ENCODE peak calls at places on chromosomes 13 and 19, in eight cellular contexts. A, W, I, Q, S, T, P and U are unnamed samples. For H3K36me3, the result is how much of the 10 kb centered on the place peaks cover.

GRCh38 chr19:11265785-11266236 is 3.5 kb upstream of the DOCK6 start:
- DNase-seq in A (no peak), W (no peak), I (peak), Q (peak), S (no peak), T (peak), P (no peak), U (peak)

GRCh38 chr13:112733112-112733511 is 43.3 kb downstream of the ATP11A start:
- DNase-seq in A (no peak), W (peak), I (no peak), Q (no peak), S (no peak), T (no peak), P (peak), U (no peak)

GRCh38 chr19:39223703-39224279 is 19.7 kb upstream of the SYCN start:
- DNase-seq in A (peak), W (peak), I (no peak), Q (peak), S (peak), T (peak), P (peak), U (peak)

GRCh38 chr13:103101902-103102301 is 35.7 kb upstream of the SLC10A2 start:
- DNase-seq in A (no peak), W (no peak), I (no peak), Q (peak), S (no peak), T (no peak), P (no peak), U (no peak)

GRCh38 chr13:29182216-29182615 is 362.1 kb downstream of the MTUS2 start:
- DNase-seq in A (no peak), W (no peak), I (no peak), Q (no peak), S (no peak), T (no peak), P (no peak), U (no peak)

GRCh38 chr13:57326532-57326931 is 159.5 kb downstream of the PRR20E start:
- DNase-seq in A (no peak), W (no peak), I (no peak), Q (no peak), S (no peak), T (no peak), P (no peak), U (no peak)

GRCh38 chr19:13839938-13840750 is 36.8 kb upstream of the NANOS3 start:
- DNase-seq in A (peak), W (peak), I (no peak), Q (peak), S (no peak), T (peak), P (no peak), U (peak)

GRCh38 chr13:33932765-33933406 is 114.9 kb downstream of the RFC3 start:
- DNase-seq in A (peak), W (no peak), I (no peak), Q (peak), S (no peak), T (no peak), P (no peak), U (peak)

GRCh38 chr13:63551731-63552130 is 2136.1 kb upstream of the PCDH20 start:
- DNase-seq in A (no peak), W (no peak), I (no peak), Q (no peak), S (no peak), T (no peak), P (no peak), U (no peak)

GRCh38 chr19:38670921-38671398 is 23.5 kb downstream of the ACTN4 start:
- DNase-seq in A (no peak), W (no peak), I (no peak), Q (no peak), S (no peak), T (peak), P (no peak), U (no peak)

GRCh38 chr19:28636706-28637105 is 576.2 kb downstream of the UQCRFS1 start:
- DNase-seq in A (no peak), W (no peak), I (no peak), Q (no peak), S (no peak), T (no peak), P (no peak), U (no peak)
- H3K9ac ChIP-seq in A (no peak), W (no peak), I (no peak), Q (no peak), S (no peak), T (no peak), P (no peak), U (no peak)

GRCh38 chr19:48970923-48971395 is 5.8 kb downstream of the FTL start:
- DNase-seq in A (peak), W (peak), I (no peak), Q (no peak), S (peak), T (peak), P (peak), U (peak)
- H3K36me3 ChIP-seq in A (under half), W (half or more), I (under half), Q (under half), S (half or more), T (half or more), P (under half), U (under half)

GRCh38 chr19:47241919-47242644 is 11.1 kb upstream of the BBC3 start:
- DNase-seq in A (no peak), W (no peak), I (no peak), Q (peak), S (no peak), T (no peak), P (no peak), U (peak)
- H3K9ac ChIP-seq in A (no peak), W (no peak), I (peak), Q (no peak), S (no peak), T (no peak), P (no peak), U (no peak)

GRCh38 chr19:46606019-46606418 is 4.9 kb downstream of the CALM3 start:
- DNase-seq in A (no peak), W (peak), I (no peak), Q (no peak), S (no peak), T (no peak), P (no peak), U (no peak)
- H3K36me3 ChIP-seq in A (half or more), W (half or more), I (under half), Q (under half), S (half or more), T (under half), P (under half), U (under half)

GRCh38 chr19:43463381-43464088 is 1.9 kb downstream of the LYPD3 start:
- DNase-seq in A (peak), W (peak), I (peak), Q (peak), S (peak), T (peak), P (peak), U (peak)

GRCh38 chr19:43467276-43467675 is 1.9 kb upstream of the LYPD3 start:
- DNase-seq in A (no peak), W (no peak), I (no peak), Q (no peak), S (no peak), T (no peak), P (no peak), U (no peak)

GRCh38 chr19:43464089-43464775 is 1.2 kb downstream of the LYPD3 start:
- DNase-seq in A (no peak), W (no peak), I (no peak), Q (no peak), S (no peak), T (peak), P (no peak), U (no peak)

GRCh38 chr19:43466793-43467192 is 1.4 kb upstream of the LYPD3 start:
- DNase-seq in A (no peak), W (no peak), I (no peak), Q (no peak), S (no peak), T (no peak), P (no peak), U (no peak)

DNA sequence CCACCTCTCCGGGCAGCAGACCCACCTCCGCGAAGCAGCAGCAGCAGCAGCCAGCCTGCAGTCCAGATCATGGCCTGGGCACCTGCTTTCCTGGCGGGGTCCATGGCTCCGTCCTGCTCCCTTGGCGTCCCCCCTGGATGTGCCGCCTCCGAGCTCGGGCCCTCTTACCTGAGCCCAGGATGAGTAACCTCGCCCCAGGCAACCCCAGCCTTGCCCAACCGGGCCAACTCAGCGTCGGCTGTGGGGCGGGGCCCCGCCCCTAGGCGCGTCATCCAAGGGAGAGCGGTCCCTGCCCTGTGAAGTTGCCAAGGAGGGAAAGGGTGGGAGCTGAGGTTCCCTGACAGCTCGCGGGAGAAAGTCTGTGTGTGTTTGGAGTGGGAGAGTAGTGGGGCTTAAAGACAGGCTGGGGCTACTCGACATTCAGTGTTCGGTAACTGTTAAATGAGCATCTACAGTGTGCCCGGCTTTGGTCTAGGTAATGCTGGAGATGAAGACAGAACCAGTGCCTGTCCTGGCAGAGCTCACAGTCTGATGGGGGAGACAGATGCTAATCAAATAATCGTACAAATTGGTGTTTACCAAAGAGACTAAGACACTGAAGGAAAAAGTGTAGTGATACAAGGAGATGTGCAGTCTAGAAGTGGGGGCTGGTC is at the start of gene LYPD3:
- DNase-seq in A (peak), W (peak), I (peak), Q (peak), S (no peak), T (peak), P (peak), U (no peak)
- H3K9ac ChIP-seq in A (no peak), W (no peak), I (peak), Q (peak), S (no peak), T (no peak), P (peak), U (no peak)

DNA sequence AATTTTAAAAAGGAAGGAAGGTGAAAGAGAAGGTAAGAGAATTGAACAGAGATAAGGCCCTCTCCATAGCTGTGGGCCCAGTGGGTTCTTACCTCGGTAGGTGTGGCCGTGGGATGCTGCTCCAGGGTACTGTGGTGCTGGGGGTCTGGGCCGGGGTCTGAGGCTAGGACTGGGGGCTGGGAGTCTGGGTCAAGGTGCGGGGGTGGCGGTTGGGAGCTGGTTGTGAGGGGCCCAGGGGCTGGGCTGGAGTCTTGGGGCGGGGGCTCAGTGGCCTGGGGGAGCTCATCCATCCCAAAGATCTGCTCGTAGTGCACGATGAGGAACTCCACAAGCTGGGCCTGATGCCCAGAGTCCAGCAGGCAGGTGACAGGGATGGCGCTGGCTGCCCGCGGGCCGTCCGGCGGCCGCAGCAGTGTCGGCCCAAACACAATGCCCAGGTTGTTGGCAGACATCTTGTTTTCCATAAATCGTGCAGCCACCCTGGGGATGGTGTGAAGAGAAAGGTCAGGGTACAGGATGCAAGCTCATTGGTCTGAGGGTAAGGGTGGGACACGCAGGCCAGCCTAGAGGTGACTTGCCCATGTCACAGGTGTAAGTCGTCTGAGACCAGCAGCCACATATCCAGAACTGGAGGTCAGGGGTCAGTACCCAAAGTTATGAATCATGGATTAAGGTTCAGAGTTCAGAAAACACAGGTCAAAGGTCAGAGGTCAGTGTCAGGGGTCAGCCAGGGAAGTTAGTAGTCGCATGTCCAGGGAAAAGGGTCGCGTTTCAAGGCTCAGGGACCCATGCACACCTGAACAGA is 5.9 kb upstream of the LPAR2 start:
- DNase-seq in A (no peak), W (no peak), I (no peak), Q (no peak), S (no peak), T (no peak), P (no peak), U (no peak)
- H3K36me3 ChIP-seq in A (half or more), W (under half), I (under half), Q (under half), S (half or more), T (under half), P (under half), U (under half)

GRCh38 chr19:16888629-16889371 is at the start of gene F2RL3:
- DNase-seq in A (peak), W (no peak), I (no peak), Q (no peak), S (no peak), T (peak), P (no peak), U (peak)
- H3K9ac ChIP-seq in A (no peak), W (no peak), I (no peak), Q (no peak), S (no peak), T (no peak), P (no peak), U (no peak)

GRCh38 chr13:91360246-91360751 is 12.8 kb downstream of the MIR17HG start:
- DNase-seq in A (no peak), W (no peak), I (no peak), Q (no peak), S (no peak), T (no peak), P (no peak), U (no peak)

GRCh38 chr13:91358384-91358776 is 10.9 kb downstream of the MIR17HG start:
- DNase-seq in A (no peak), W (no peak), I (no peak), Q (no peak), S (no peak), T (no peak), P (no peak), U (no peak)

GRCh38 chr13:91357613-91358383 is 10.3 kb downstream of the MIR17HG start:
- DNase-seq in A (no peak), W (no peak), I (no peak), Q (no peak), S (no peak), T (no peak), P (no peak), U (no peak)

GRCh38 chr13:91359071-91359470 is 11.6 kb downstream of the MIR17HG start:
- DNase-seq in A (no peak), W (peak), I (no peak), Q (no peak), S (no peak), T (no peak), P (no peak), U (no peak)

GRCh38 chr13:91359566-91359965 is 12.1 kb downstream of the MIR17HG start:
- DNase-seq in A (no peak), W (no peak), I (no peak), Q (no peak), S (no peak), T (no peak), P (no peak), U (no peak)
- H3K36me3 ChIP-seq in A (under half), W (under half), I (under half), Q (under half), S (under half), T (under half), P (under half), U (under half)

DNA sequence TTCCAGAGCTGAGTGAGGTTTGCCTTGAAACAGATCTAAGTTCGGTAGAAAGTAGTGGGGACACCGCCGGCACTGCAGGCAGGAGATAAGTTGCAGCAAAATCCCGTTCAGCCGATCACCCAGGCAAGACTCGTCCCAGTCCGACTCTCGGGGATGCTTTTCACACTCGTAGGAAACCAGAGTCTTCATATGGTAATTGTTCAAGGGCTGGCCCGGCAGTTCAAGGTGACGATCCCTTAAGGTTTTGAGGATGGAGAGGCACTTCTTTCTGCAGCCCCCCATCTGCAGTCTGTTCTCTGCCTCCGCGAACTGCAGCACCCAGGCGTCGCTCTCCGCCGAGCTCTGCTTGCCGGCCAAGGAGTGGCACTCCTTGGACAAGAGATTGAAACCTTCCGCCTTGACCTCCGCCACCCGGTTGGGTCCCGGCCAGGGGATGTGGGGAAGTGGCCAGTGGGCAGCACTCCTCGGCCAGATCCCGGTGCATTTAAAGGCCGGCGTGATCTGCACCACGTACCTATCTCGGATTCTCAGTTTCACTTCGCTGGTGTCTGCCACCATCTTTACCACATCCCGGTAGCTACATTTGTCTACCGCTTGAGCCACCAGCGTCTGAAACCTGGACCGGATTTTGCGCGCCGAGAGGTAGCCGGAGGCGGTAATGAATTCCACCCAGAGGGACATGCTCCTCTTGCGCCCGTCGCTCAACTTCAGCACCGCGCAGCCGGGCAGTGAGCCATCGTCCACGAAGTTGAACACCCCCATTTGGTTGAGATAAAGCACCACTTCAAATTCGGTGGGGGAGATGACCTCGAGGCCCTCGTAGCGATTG is 1.1 kb downstream of the MAB21L1 start:
- DNase-seq in A (peak), W (peak), I (no peak), Q (peak), S (peak), T (peak), P (peak), U (peak)
- H3K9ac ChIP-seq in A (peak), W (no peak), I (no peak), Q (no peak), S (peak), T (peak), P (peak), U (peak)

GRCh38 chr19:35266904-35267817 is 1.6 kb upstream of the USF2 start:
- DNase-seq in A (peak), W (peak), I (no peak), Q (no peak), S (no peak), T (peak), P (peak), U (no peak)

GRCh38 chr19:35268546-35269424 is at the start of gene USF2:
- DNase-seq in A (peak), W (peak), I (peak), Q (peak), S (peak), T (peak), P (peak), U (peak)

GRCh38 chr19:35266149-35266903 is 2.4 kb upstream of the USF2 start:
- DNase-seq in A (no peak), W (peak), I (no peak), Q (no peak), S (no peak), T (no peak), P (no peak), U (no peak)

GRCh38 chr19:35269425-35270117 is 809 bp downstream of the USF2 start:
- DNase-seq in A (peak), W (peak), I (peak), Q (peak), S (peak), T (peak), P (peak), U (peak)

GRCh38 chr19:35267818-35268545 is 780 bp upstream of the USF2 start:
- DNase-seq in A (peak), W (peak), I (peak), Q (peak), S (peak), T (peak), P (peak), U (peak)
- H3K36me3 ChIP-seq in A (under half), W (half or more), I (under half), Q (under half), S (half or more), T (under half), P (under half), U (under half)